ENCODE peak calls at places on chromosomes 4 and X, in ten cellular contexts. D is mesenchymal stem cell; H is T-helper 1 cell; G is body of pancreas; O is stimulated activated CD8-positive, alpha-beta memory T cell treated with anti-CD3 and anti-CD28 coated beads, Interleukin-15, amount 100 ng/mL, for 1 hour; F is GM20000; K is mucosa of descending colon; P is hippocampal formation; S is posterior vena cava; A is sciatic nerve. L is an unnamed sample.

GRCh38 chr4:159077702-159078495 is 25.0 kb upstream of the RAPGEF2 start:
- DNase-seq in O (no peak), K (no peak), P (no peak), A (no peak), F (peak), S (no peak), G (no peak), H (peak), D (no peak), L (peak)

GRCh38 chr4:16315451-16315850 is 89.2 kb upstream of the TAPT1 start:
- DNase-seq in D (no peak), H (no peak), A (no peak), P (no peak), K (no peak), F (no peak), O (no peak), G (no peak), S (no peak), L (no peak)

GRCh38 chr4:24778427-24779225 is 16.7 kb upstream of the SOD3 start:
- DNase-seq in D (peak), O (no peak), S (no peak), K (no peak), P (no peak), H (no peak), A (peak), G (no peak), F (no peak), L (no peak)

GRCh38 chrX:34560180-34560579 is 96.9 kb downstream of the TMEM47 start:
- DNase-seq in G (no peak), H (no peak), K (no peak), A (no peak), P (no peak), D (no peak), S (no peak), F (no peak), O (no peak), L (no peak)

GRCh38 chrX:65035451-65035779 is 59.2 kb upstream of the ZC4H2 start:
- DNase-seq in D (no peak), K (peak), H (no peak), A (no peak), O (no peak), G (peak), F (no peak), S (peak), P (peak), L (no peak)

GRCh38 chrX:39736219-39737211 is 361.2 kb downstream of the BCOR start:
- DNase-seq in A (peak), P (no peak), H (no peak), K (peak), O (no peak), F (no peak), G (peak), D (peak), S (peak), L (peak)

GRCh38 chr4:48742412-48742811 is 37.7 kb downstream of the FRYL start:
- DNase-seq in H (no peak), D (no peak), A (no peak), S (no peak), O (no peak), K (no peak), G (no peak), F (no peak), P (no peak), L (no peak)

GRCh38 chr4:94550851-94551250 is 99.1 kb downstream of the PDLIM5 start:
- DNase-seq in D (no peak), H (no peak), P (no peak), K (no peak), S (no peak), F (no peak), G (no peak), A (no peak), O (no peak), L (no peak)

GRCh38 chr4:80461412-80461811 is 125.9 kb downstream of the CFAP299 start:
- DNase-seq in P (no peak), G (no peak), O (no peak), A (no peak), F (no peak), S (no peak), D (no peak), K (no peak), H (no peak), L (no peak)

GRCh38 chrX:47068214-47068613 is 10.0 kb upstream of the RGN start:
- DNase-seq in G (no peak), H (no peak), P (no peak), S (no peak), K (no peak), D (no peak), O (no peak), F (no peak), A (no peak), L (no peak)

GRCh38 chr4:22778547-22779163 is 85.9 kb downstream of the GBA3 start:
- DNase-seq in O (no peak), S (no peak), F (no peak), H (no peak), A (no peak), D (no peak), K (no peak), P (no peak), G (no peak), L (no peak)

GRCh38 chr4:85909851-85910250 is 434.9 kb downstream of the ARHGAP24 start:
- DNase-seq in A (no peak), H (no peak), G (peak), F (no peak), K (peak), D (no peak), P (no peak), O (no peak), S (no peak), L (no peak)

GRCh38 chrX:39596437-39596836 is 501.3 kb downstream of the BCOR start:
- DNase-seq in D (no peak), F (no peak), A (no peak), P (no peak), S (no peak), O (no peak), H (no peak), K (no peak), G (no peak), L (no peak)

GRCh38 chr4:23932935-23933334 is 43.1 kb upstream of the PPARGC1A start:
- DNase-seq in O (no peak), A (no peak), S (no peak), H (no peak), P (no peak), K (no peak), G (no peak), D (no peak), F (no peak), L (peak)

GRCh38 chr4:12932203-12932788 is 551.8 kb downstream of the RAB28 start:
- DNase-seq in O (no peak), D (no peak), G (no peak), A (no peak), F (no peak), S (no peak), P (no peak), K (no peak), H (no peak), L (no peak)

GRCh38 chr4:183099537-183100297 is 660 bp downstream of the WWC2 start:
- DNase-seq in O (no peak), S (no peak), H (no peak), D (peak), K (peak), P (no peak), A (peak), G (peak), F (peak), L (peak)

GRCh38 chr4:146243141-146243882 is 29.0 kb downstream of the REELD1 start:
- DNase-seq in K (peak), H (peak), S (peak), P (no peak), O (peak), D (no peak), A (no peak), G (no peak), F (peak), L (peak)

GRCh38 chr4:100736651-100737450 is 219.0 kb upstream of the EMCN start:
- DNase-seq in K (no peak), G (no peak), O (no peak), A (no peak), S (no peak), F (no peak), D (peak), H (no peak), P (no peak), L (peak)

GRCh38 chrX:120795301-120795700 is 80.4 kb downstream of the CT47B1 start:
- DNase-seq in K (no peak), S (no peak), A (no peak), H (no peak), G (no peak), O (no peak), F (no peak), D (no peak), P (no peak), L (no peak)

GRCh38 chrX:20382518-20383291 is 116.0 kb upstream of the RPS6KA3 start:
- DNase-seq in G (peak), P (no peak), O (no peak), S (no peak), K (no peak), A (no peak), F (no peak), H (peak), D (peak), L (peak)

GRCh38 chr4:158810487-158811215 is 41.8 kb downstream of the FNIP2 start:
- DNase-seq in D (peak), A (peak), G (peak), S (peak), O (no peak), K (peak), F (no peak), H (no peak), P (no peak), L (peak)

GRCh38 chr4:27121830-27122229 is 261.2 kb downstream of the STIM2 start:
- DNase-seq in A (no peak), G (no peak), K (no peak), P (no peak), D (no peak), O (no peak), H (no peak), F (no peak), S (no peak), L (no peak)

GRCh38 chr4:93646225-93646930 is 182.2 kb upstream of the ATOH1 start:
- DNase-seq in P (no peak), G (no peak), F (no peak), H (no peak), D (no peak), S (no peak), O (no peak), A (no peak), K (no peak), L (no peak)

GRCh38 chrX:133929836-133930464 is 55.4 kb downstream of the GPC3 start:
- DNase-seq in D (no peak), O (no peak), G (no peak), S (no peak), K (no peak), P (no peak), A (no peak), H (no peak), F (no peak), L (no peak)

GRCh38 chr4:157763490-157763889 is 409.3 kb downstream of the GASK1B start:
- DNase-seq in H (no peak), O (no peak), F (no peak), D (no peak), S (no peak), K (no peak), A (no peak), P (no peak), G (no peak), L (no peak)